ENCODE peak calls at places on chromosomes 4 and X, in four cellular contexts. N is fibroblast of lung, W is left lung, X is PC-9. B is an unnamed sample. For H3K36me3 and H3K4me1, the result is how much of the 10 kb centered on the place peaks cover.

GRCh38 chrX:52577464-52578173 is 60.8 kb upstream of the XAGE1B start:
- DNase-seq in N (no peak), W (no peak), X (no peak), B (peak)

GRCh38 chr4:74094227-74094626 is 4.8 kb downstream of the CXCL2 start:
- DNase-seq in W (no peak), N (no peak), X (no peak), B (no peak)

GRCh38 chrX:1190596-1191145 is 21.8 kb downstream of the CRLF2 start:
- DNase-seq in X (no peak), W (no peak), N (no peak), B (no peak)

GRCh38 chr4:121740796-121741409 is 24.1 kb downstream of the SMIM43 start:
- DNase-seq in X (no peak), N (no peak), W (peak), B (no peak)

GRCh38 chr4:8724436-8725070 is 132.0 kb downstream of the CPZ start:
- DNase-seq in N (no peak), W (peak), X (no peak), B (peak)

GRCh38 chr4:127642169-127642568 is 9.4 kb downstream of the INTU start:
- DNase-seq in X (no peak), W (no peak), N (peak), B (no peak)

GRCh38 chr4:11393551-11393950 is 35.1 kb downstream of the HS3ST1 start:
- DNase-seq in N (no peak), X (no peak), W (no peak), B (no peak)

GRCh38 chr4:8330821-8331566 is 61.4 kb downstream of the HTRA3 start:
- DNase-seq in W (peak), N (peak), X (no peak), B (peak)

GRCh38 chr4:42344749-42345148 is 52.5 kb upstream of the SHISA3 start:
- DNase-seq in X (no peak), N (no peak), W (no peak), B (no peak)

GRCh38 chr4:111678466-111678865 is 466.8 kb upstream of the FAM241A start:
- DNase-seq in X (no peak), W (no peak), N (peak), B (no peak)

GRCh38 chrX:120517936-120518335 is 42.8 kb downstream of the CUL4B start:
- DNase-seq in N (peak), W (no peak), X (no peak), B (no peak)

GRCh38 chrX:17846045-17846444 is 15.1 kb downstream of the RAI2 start:
- DNase-seq in X (no peak), N (no peak), W (no peak), B (no peak)

GRCh38 chrX:110373310-110373709 is 14.7 kb downstream of the RTL9 start:
- DNase-seq in N (no peak), W (no peak), X (no peak), B (no peak)

GRCh38 chr4:71713611-71714203 is 70.2 kb downstream of the GC start:
- DNase-seq in X (no peak), N (peak), W (no peak), B (no peak)

GRCh38 chr4:95537181-95537580 is 11.6 kb downstream of the UNC5C start:
- DNase-seq in W (no peak), X (no peak), N (no peak), B (no peak)

GRCh38 chr4:148051403-148051802 is 319.5 kb downstream of the ARHGAP10 start:
- DNase-seq in X (no peak), W (no peak), N (no peak), B (no peak)

GRCh38 chrX:129945131-129945530 is 37.3 kb upstream of the BCORL1 start:
- DNase-seq in N (no peak), X (no peak), W (no peak), B (no peak)

GRCh38 chrX:119685225-119686066 is 7.5 kb downstream of the SEPTIN6 start:
- DNase-seq in W (no peak), X (no peak), N (no peak), B (no peak)

GRCh38 chr4:85420831-85421230 is 54.1 kb upstream of the ARHGAP24 start:
- DNase-seq in X (no peak), W (no peak), N (no peak), B (no peak)

GRCh38 chrX:103919336-103919682 is 43.1 kb upstream of the TMSB15B start:
- DNase-seq in X (no peak), N (peak), W (no peak), B (peak)

GRCh38 chrX:6095469-6095868 is 133.2 kb downstream of the NLGN4X start:
- DNase-seq in X (no peak), W (no peak), N (no peak), B (no peak)

GRCh38 chrX:71095555-71095970 is at the start of gene FOXO4:
- DNase-seq in N (peak), X (peak), W (peak), B (peak)

GRCh38 chr4:74174941-74175340 is 17.0 kb downstream of the MTHFD2L start:
- DNase-seq in X (no peak), N (no peak), W (no peak), B (no peak)

GRCh38 chrX:13283968-13284914 is 35.6 kb downstream of the ATXN3L start:
- DNase-seq in N (no peak), X (no peak), W (no peak), B (no peak)

GRCh38 chrX:29528281-29528680 is 687.1 kb upstream of the MAGEB2 start:
- DNase-seq in W (no peak), X (no peak), N (peak), B (no peak)

GRCh38 chrX:38806054-38806389 is 4.8 kb downstream of the MID1IP1 start:
- DNase-seq in N (no peak), X (no peak), W (no peak), B (no peak)

GRCh38 chr4:187937557-187937956 is 58.0 kb upstream of the ZFP42 start:
- DNase-seq in W (no peak), X (no peak), N (no peak), B (no peak)

GRCh38 chr4:19961092-19961491 is 290.6 kb upstream of the SLIT2 start:
- DNase-seq in X (no peak), W (no peak), N (peak), B (no peak)

GRCh38 chr4:114019276-114019971 is 40.0 kb upstream of the ARSJ start:
- DNase-seq in N (peak), X (no peak), W (no peak), B (no peak)

GRCh38 chr4:25258980-25259578 is 25.2 kb downstream of the PI4K2B start:
- DNase-seq in N (no peak), W (no peak), X (no peak), B (no peak)

GRCh38 chr4:173181769-173182374 is 13.3 kb downstream of the GALNT7 start:
- DNase-seq in X (no peak), W (no peak), N (peak), B (no peak)

GRCh38 chr4:140635606-140636005 is 66.8 kb upstream of the UCP1 start:
- DNase-seq in N (peak), W (peak), X (peak), B (peak)

GRCh38 chrX:72545990-72546389 is 26.7 kb downstream of the HDAC8 start:
- DNase-seq in X (peak), N (no peak), W (no peak), B (peak)

GRCh38 chr4:138761638-138762205 is 253.9 kb upstream of the NOCT start:
- DNase-seq in N (peak), X (no peak), W (no peak), B (no peak)

DNA sequence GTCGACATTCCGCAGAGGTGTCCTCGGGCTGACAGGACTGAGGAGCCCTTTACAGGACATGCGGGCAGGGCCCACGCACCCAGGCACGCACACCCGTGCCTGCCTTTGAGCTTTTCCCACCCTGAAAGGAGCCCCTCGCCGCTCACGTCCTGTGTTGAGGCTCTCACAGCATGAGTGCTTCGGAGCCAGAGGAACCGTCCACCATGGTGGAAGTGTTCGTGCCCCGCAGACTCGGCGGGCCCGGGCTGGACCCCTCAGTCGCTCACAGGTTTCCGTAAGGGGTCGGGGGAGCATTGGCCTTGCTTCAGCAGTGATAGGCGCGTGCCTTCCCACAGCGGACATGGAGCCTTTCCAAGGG is 36.9 kb downstream of the PIGG start:
- DNase-seq in W (no peak), N (no peak), X (no peak), B (no peak)
- H3K36me3 ChIP-seq in W (half or more), N (under half), X (under half), B (under half)

GRCh38 chr4:122775987-122776836 is 43.7 kb downstream of the BBS12 start:
- DNase-seq in X (no peak), W (no peak), N (no peak), B (no peak)
- TF ChIP-seq CTCF in X (no peak), W (no peak), N (no peak), B (no peak)

DNA sequence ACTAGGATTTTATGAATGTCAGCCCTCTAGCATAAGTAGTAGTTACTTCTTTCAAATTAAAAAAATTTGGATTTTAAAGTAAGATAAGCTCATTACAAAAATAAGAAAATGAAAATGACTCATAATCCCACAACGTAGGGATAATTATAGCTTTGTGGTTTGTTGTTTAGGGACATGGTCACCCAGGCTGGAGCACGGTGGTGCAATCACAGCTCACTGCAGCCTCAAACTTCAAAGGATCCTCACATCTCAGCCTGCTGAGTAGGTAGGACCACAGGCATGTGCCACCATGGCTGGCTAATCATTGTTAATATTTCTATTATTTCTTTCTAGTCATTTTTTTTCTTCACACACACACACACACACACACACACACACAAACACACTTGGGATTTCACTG is 57.6 kb downstream of the PLAC1 start:
- DNase-seq in N (peak), X (no peak), W (no peak), B (no peak)
- H3K4me1 ChIP-seq in N (under half), X (under half), W (under half), B (under half)

GRCh38 chr4:143531368-143531767 is 17.9 kb downstream of the SMARCA5 start:
- DNase-seq in W (no peak), N (peak), X (no peak), B (no peak)
- H3K36me3 ChIP-seq in W (half or more), N (under half), X (under half), B (half or more)

GRCh38 chr4:184284336-184284690 is 66.6 kb upstream of the ENPP6 start:
- DNase-seq in N (no peak), X (no peak), W (no peak), B (no peak)
- TF ChIP-seq CTCF in N (no peak), X (no peak), W (no peak), B (no peak)

GRCh38 chrX:115373308-115373707 is 83.8 kb downstream of the LUZP4 start:
- DNase-seq in N (no peak), X (no peak), W (no peak), B (no peak)

GRCh38 chrX:115367455-115367854 is 77.9 kb downstream of the LUZP4 start:
- DNase-seq in N (no peak), W (no peak), X (no peak), B (no peak)

GRCh38 chrX:115367956-115368355 is 78.4 kb downstream of the LUZP4 start:
- DNase-seq in W (no peak), X (no peak), N (peak), B (no peak)

GRCh38 chrX:115366535-115366934 is 77.0 kb downstream of the LUZP4 start:
- DNase-seq in N (no peak), W (no peak), X (no peak), B (no peak)

GRCh38 chrX:115372026-115372610 is 82.6 kb downstream of the LUZP4 start:
- DNase-seq in N (peak), X (peak), W (no peak), B (no peak)
- H3K4me1 ChIP-seq in N (under half), X (under half), W (under half), B (under half)

DNA sequence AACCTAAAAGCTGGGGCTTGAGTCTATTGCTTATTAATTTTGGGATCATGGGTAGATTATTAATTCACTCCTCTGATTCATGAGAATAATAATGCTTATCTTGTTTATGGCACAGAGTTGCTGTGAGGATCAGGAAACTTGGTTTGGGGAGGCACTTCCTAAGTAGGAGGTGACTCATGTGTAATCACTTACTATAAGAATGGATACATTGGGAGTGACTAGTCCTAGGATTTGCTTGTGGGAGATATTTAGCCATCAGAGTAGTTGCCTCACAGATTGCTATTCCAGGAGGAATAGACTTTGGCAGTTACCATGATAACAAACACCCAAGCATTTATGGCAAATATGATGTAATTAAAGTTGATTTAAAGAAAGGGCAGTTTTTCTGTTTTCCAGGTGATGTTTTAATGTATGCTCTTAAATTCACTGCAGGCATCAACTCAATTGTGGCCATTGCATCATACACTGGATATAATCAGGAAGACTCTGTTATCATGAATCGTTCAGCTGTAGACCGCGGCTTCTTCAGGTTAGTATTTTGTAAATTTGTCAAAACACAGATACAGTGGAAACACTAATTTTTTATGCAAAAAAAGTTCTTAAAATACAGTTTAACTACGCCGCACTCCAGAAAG is 41.9 kb downstream of the POLR2B start:
- DNase-seq in N (peak), W (no peak), X (no peak), B (no peak)
- H3K36me3 ChIP-seq in N (under half), W (half or more), X (under half), B (half or more)

GRCh38 chr4:123397276-123398150 is 918 bp downstream of the SPRY1 start:
- DNase-seq in W (peak), X (peak), N (peak), B (peak)

GRCh38 chr4:123396294-123397275 is at the start of gene SPRY1:
- DNase-seq in W (peak), N (peak), X (peak), B (peak)

GRCh38 chr4:123399638-123400358 is 3.2 kb downstream of the SPRY1 start:
- DNase-seq in N (peak), W (no peak), X (no peak), B (no peak)

GRCh38 chr4:123398151-123398802 is 1.7 kb downstream of the SPRY1 start:
- DNase-seq in W (peak), X (peak), N (peak), B (peak)

GRCh38 chr4:123398803-123399637 is 2.4 kb downstream of the SPRY1 start:
- DNase-seq in N (peak), X (peak), W (peak), B (peak)
- TF ChIP-seq CTCF in N (peak), X (peak), W (no peak), B (no peak)